ENCODE peak calls at places on chromosomes 11 and 22, in five cellular contexts. K, Z, S, O and X are unnamed samples.

GRCh38 chr22:46364341-46365165 is 29.0 kb downstream of the TRMU start:
- DNase-seq in K (no peak), Z (no peak), S (no peak), O (no peak), X (no peak)

GRCh38 chr11:56783448-56784041 is 35.0 kb upstream of the OR9G4 start:
- DNase-seq in K (no peak), Z (peak), S (peak), O (no peak), X (no peak)

GRCh38 chr11:36326524-36327419 is 30.7 kb downstream of the PRR5L start:
- DNase-seq in K (no peak), Z (no peak), S (no peak), O (no peak), X (no peak)

GRCh38 chr11:101478587-101479375 is 105.0 kb downstream of the TRPC6 start:
- DNase-seq in K (no peak), Z (no peak), S (no peak), O (no peak), X (no peak)

GRCh38 chr11:47715082-47715669 is at the start of gene AGBL2:
- DNase-seq in K (peak), Z (peak), S (peak), O (peak), X (peak)

GRCh38 chr11:84824624-84825023 is 802.5 kb downstream of the DLG2 start:
- DNase-seq in K (no peak), Z (no peak), S (no peak), O (no peak), X (no peak)

GRCh38 chr11:60924110-60924905 is at the start of gene TMEM132A:
- DNase-seq in K (no peak), Z (no peak), S (peak), O (peak), X (no peak)

GRCh38 chr22:41582694-41583093 is 6.9 kb downstream of the PMM1 start:
- DNase-seq in K (no peak), Z (no peak), S (no peak), O (no peak), X (no peak)

GRCh38 chr22:48576333-48577013 is 1251.2 kb downstream of the BRD1 start:
- DNase-seq in K (no peak), Z (no peak), S (peak), O (peak), X (no peak)

GRCh38 chr22:27420817-27421361 is 380.7 kb downstream of the MN1 start:
- DNase-seq in K (no peak), Z (no peak), S (no peak), O (no peak), X (no peak)

GRCh38 chr22:36745301-36745995 is 30.5 kb downstream of the IFT27 start:
- DNase-seq in K (no peak), Z (no peak), S (no peak), O (no peak), X (no peak)

GRCh38 chr11:45285931-45286632 is at the start of gene SYT13:
- DNase-seq in K (no peak), Z (no peak), S (peak), O (peak), X (no peak)

GRCh38 chr22:37647928-37648327 is 8.5 kb downstream of the SH3BP1 start:
- DNase-seq in K (no peak), Z (no peak), S (no peak), O (no peak), X (no peak)

GRCh38 chr22:24599514-24599913 is 3.5 kb upstream of the GGT1 start:
- DNase-seq in K (no peak), Z (no peak), S (no peak), O (no peak), X (no peak)

GRCh38 chr11:8839957-8840945 is 70.7 kb upstream of the AKIP1 start:
- DNase-seq in K (no peak), Z (no peak), S (peak), O (no peak), X (no peak)

GRCh38 chr22:38477515-38477914 is 9.6 kb downstream of the KDELR3 start:
- DNase-seq in K (no peak), Z (no peak), S (no peak), O (no peak), X (no peak)

GRCh38 chr22:24355574-24355973 is 71.8 kb upstream of the ADORA2A start:
- DNase-seq in K (no peak), Z (no peak), S (no peak), O (no peak), X (no peak)

GRCh38 chr22:39947488-39948216 is 12.5 kb upstream of the TMA7B start:
- DNase-seq in K (no peak), Z (no peak), S (no peak), O (no peak), X (no peak)

GRCh38 chr11:101096036-101096704 is 33.4 kb downstream of the PGR start:
- DNase-seq in K (no peak), Z (no peak), S (no peak), O (no peak), X (no peak)

GRCh38 chr22:34379825-34380224 is 459.5 kb upstream of the LARGE1 start:
- DNase-seq in K (no peak), Z (no peak), S (no peak), O (no peak), X (no peak)

GRCh38 chr11:72774499-72774898 is 19.3 kb downstream of the STARD10 start:
- DNase-seq in K (no peak), Z (no peak), S (no peak), O (no peak), X (no peak)

GRCh38 chr11:44506375-44507016 is 59.0 kb upstream of the CD82 start:
- DNase-seq in K (no peak), Z (no peak), S (no peak), O (no peak), X (no peak)

GRCh38 chr11:92306966-92307504 is 82.4 kb downstream of the FAT3 start:
- DNase-seq in K (no peak), Z (no peak), S (no peak), O (no peak), X (no peak)

GRCh38 chr11:27217496-27217895 is 145.5 kb downstream of the CCDC34 start:
- DNase-seq in K (no peak), Z (no peak), S (no peak), O (no peak), X (no peak)

GRCh38 chr11:76654310-76654851 is 16.2 kb downstream of the LRRC32 start:
- DNase-seq in K (no peak), Z (no peak), S (no peak), O (peak), X (no peak)

GRCh38 chr11:12769834-12770345 is 95.7 kb downstream of the TEAD1 start:
- DNase-seq in K (no peak), Z (no peak), S (no peak), O (no peak), X (no peak)

GRCh38 chr11:80083561-80083960 is 642.7 kb upstream of the TENM4 start:
- DNase-seq in K (no peak), Z (no peak), S (no peak), O (no peak), X (no peak)

GRCh38 chr11:68372114-68372513 is 59.7 kb downstream of the LRP5 start:
- DNase-seq in K (no peak), Z (no peak), S (no peak), O (no peak), X (no peak)

GRCh38 chr11:12074529-12075195 is 35.7 kb upstream of the MICAL2 start:
- DNase-seq in K (no peak), Z (no peak), S (no peak), O (no peak), X (no peak)

GRCh38 chr11:101091781-101092180 is 37.8 kb downstream of the PGR start:
- DNase-seq in K (no peak), Z (no peak), S (no peak), O (no peak), X (no peak)

GRCh38 chr11:84673753-84674152 is 953.4 kb downstream of the DLG2 start:
- DNase-seq in K (no peak), Z (no peak), S (no peak), O (no peak), X (no peak)

GRCh38 chr22:41471606-41472005 is 2.7 kb downstream of the ACO2 start:
- DNase-seq in K (no peak), Z (no peak), S (no peak), O (no peak), X (no peak)

GRCh38 chr11:43282607-43283440 is 29.0 kb upstream of the API5 start:
- DNase-seq in K (no peak), Z (peak), S (peak), O (no peak), X (no peak)

GRCh38 chr11:96161271-96162089 is 181.5 kb downstream of the MAML2 start:
- DNase-seq in K (no peak), Z (no peak), S (no peak), O (no peak), X (no peak)

GRCh38 chr22:35766654-35767580 is 49.2 kb downstream of the APOL5 start:
- DNase-seq in K (no peak), Z (no peak), S (no peak), O (no peak), X (no peak)

GRCh38 chr11:128860571-128861361 is 6.3 kb downstream of the KCNJ1 start:
- DNase-seq in K (no peak), Z (no peak), S (no peak), O (no peak), X (no peak)

GRCh38 chr22:39917091-39917703 is 16.3 kb downstream of the GRAP2 start:
- DNase-seq in K (no peak), Z (no peak), S (no peak), O (no peak), X (no peak)

GRCh38 chr11:56624661-56625110 is 10.0 kb upstream of the OR5M1 start:
- DNase-seq in K (no peak), Z (no peak), S (no peak), O (no peak), X (no peak)

GRCh38 chr11:7538466-7539454 is 25.0 kb downstream of the PPFIBP2 start:
- DNase-seq in K (no peak), Z (no peak), S (no peak), O (no peak), X (no peak)